ENCODE peak calls at places on chromosomes 6 and 20, in six cellular contexts. T, M, H, I, X and C are unnamed samples.

GRCh38 chr6:138374815-138375214 is 2.9 kb upstream of the SMIM28 start:
- DNase-seq in T (no peak), M (no peak), H (no peak), I (no peak), X (no peak), C (no peak)

GRCh38 chr20:58970146-58970545 is 10.9 kb upstream of the NELFCD start:
- DNase-seq in T (no peak), M (no peak), H (no peak), I (no peak), X (no peak), C (no peak)

GRCh38 chr6:97215157-97215769 is 67.8 kb downstream of the MMS22L start:
- DNase-seq in T (peak), M (peak), H (no peak), I (peak), X (peak), C (peak)

GRCh38 chr20:61436674-61437279 is 184.7 kb downstream of the CDH4 start:
- DNase-seq in T (no peak), M (no peak), H (peak), I (no peak), X (no peak), C (no peak)

GRCh38 chr6:45300776-45301175 is 27.4 kb upstream of the RUNX2 start:
- DNase-seq in T (no peak), M (peak), H (no peak), I (no peak), X (no peak), C (no peak)

GRCh38 chr6:148193063-148193680 is 149.5 kb upstream of the SASH1 start:
- DNase-seq in T (no peak), M (no peak), H (no peak), I (no peak), X (no peak), C (no peak)

GRCh38 chr20:43446361-43446879 is 11.3 kb upstream of the SRSF6 start:
- DNase-seq in T (no peak), M (no peak), H (no peak), I (no peak), X (peak), C (no peak)

GRCh38 chr20:35994994-35995453 is 26.6 kb downstream of the CNBD2 start:
- DNase-seq in T (peak), M (peak), H (peak), I (peak), X (peak), C (peak)

GRCh38 chr6:69974193-69974592 is 107.8 kb downstream of the COL19A1 start:
- DNase-seq in T (no peak), M (no peak), H (no peak), I (no peak), X (peak), C (no peak)

GRCh38 chr6:130513770-130514169 is 148.0 kb downstream of the TMEM200A start:
- DNase-seq in T (no peak), M (no peak), H (no peak), I (no peak), X (no peak), C (no peak)

GRCh38 chr20:40673442-40673841 is 15.6 kb downstream of the MAFB start:
- DNase-seq in T (no peak), M (no peak), H (no peak), I (no peak), X (no peak), C (no peak)

GRCh38 chr6:157281570-157281969 is 41.7 kb downstream of the TMEM242 start:
- DNase-seq in T (no peak), M (no peak), H (no peak), I (no peak), X (peak), C (no peak)

GRCh38 chr6:33822575-33823395 is 19.0 kb upstream of the MLN start:
- DNase-seq in T (peak), M (peak), H (peak), I (peak), X (peak), C (peak)
- TF ChIP-seq MAX in T (no peak), M (no peak), H (peak), I (no peak), X (no peak), C (no peak)

DNA sequence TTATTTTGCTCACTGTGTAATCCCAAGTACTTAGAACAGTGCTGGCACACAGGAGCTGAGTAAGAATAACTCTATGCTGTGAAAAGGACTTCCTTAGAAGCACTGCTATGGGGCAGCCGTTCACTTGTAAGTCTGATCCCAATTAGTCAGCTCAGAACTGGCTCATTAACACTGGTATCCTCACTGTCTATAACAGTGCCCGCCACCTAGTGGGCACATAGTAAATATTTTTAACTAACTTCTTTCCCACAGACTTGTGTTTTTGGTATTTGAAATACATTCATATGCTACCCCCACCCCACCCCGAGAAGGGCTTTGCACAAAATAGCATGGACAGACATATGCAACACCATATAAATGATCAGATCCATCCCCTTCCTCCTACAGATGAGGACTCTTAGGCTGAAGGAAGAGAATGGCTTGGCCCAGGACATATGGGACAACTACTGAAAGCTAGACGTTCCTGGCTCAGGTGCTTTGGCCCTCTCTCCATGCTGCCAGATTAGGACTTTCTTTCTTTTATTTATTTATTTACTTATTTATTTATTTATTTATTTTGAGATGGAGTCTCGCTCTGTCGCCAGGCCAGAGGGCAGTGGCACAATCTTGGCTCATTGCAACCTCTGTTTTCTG is 47.1 kb downstream of the DST start:
- DNase-seq in T (peak), M (peak), H (peak), I (peak), X (peak), C (peak)
- TF ChIP-seq MAX in T (no peak), M (no peak), H (no peak), I (no peak), X (no peak), C (no peak)

GRCh38 chr20:2746636-2747265 is 53.7 kb downstream of the CPXM1 start:
- DNase-seq in T (no peak), M (peak), H (no peak), I (no peak), X (no peak), C (no peak)

GRCh38 chr20:2742934-2743559 is 50.5 kb downstream of the EBF4 start:
- DNase-seq in T (peak), M (peak), H (peak), I (peak), X (peak), C (peak)

GRCh38 chr20:2747676-2748235 is 52.7 kb downstream of the CPXM1 start:
- DNase-seq in T (no peak), M (no peak), H (no peak), I (no peak), X (no peak), C (no peak)

GRCh38 chr20:2745936-2746635 is 53.5 kb downstream of the EBF4 start:
- DNase-seq in T (no peak), M (no peak), H (no peak), I (no peak), X (no peak), C (no peak)

GRCh38 chr20:2745060-2745910 is 52.7 kb downstream of the EBF4 start:
- DNase-seq in T (no peak), M (no peak), H (no peak), I (no peak), X (no peak), C (no peak)
- TF ChIP-seq MAX in T (no peak), M (no peak), H (no peak), I (no peak), X (no peak), C (no peak)

GRCh38 chr6:34709386-34709785 is 12.8 kb upstream of the ILRUN start:
- DNase-seq in T (no peak), M (no peak), H (no peak), I (no peak), X (peak), C (no peak)
- TF ChIP-seq MAX in T (no peak), M (no peak), H (no peak), I (no peak), X (no peak), C (peak)

DNA sequence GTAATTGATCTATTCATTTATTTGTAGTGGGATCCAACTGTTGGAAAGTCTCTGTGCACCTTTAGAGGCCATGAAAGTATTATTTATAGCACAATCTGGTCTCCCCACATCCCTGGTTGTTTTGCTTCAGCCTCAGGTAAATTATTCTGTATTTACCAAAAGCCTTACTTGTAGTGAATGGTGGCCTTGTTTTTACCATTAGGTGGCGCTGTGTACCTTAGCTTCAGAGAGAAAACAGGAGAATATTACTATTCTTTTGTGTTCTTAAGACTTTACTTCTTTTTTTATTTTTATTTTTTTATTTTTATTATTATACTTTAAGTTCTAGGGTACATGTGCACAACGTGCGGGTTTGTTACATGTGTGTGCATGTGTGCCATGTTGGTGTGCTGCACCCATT is 23.7 kb downstream of the PEX7 start:
- DNase-seq in T (peak), M (peak), H (no peak), I (peak), X (peak), C (peak)
- TF ChIP-seq MAX in T (no peak), M (no peak), H (no peak), I (no peak), X (no peak), C (no peak)

DNA sequence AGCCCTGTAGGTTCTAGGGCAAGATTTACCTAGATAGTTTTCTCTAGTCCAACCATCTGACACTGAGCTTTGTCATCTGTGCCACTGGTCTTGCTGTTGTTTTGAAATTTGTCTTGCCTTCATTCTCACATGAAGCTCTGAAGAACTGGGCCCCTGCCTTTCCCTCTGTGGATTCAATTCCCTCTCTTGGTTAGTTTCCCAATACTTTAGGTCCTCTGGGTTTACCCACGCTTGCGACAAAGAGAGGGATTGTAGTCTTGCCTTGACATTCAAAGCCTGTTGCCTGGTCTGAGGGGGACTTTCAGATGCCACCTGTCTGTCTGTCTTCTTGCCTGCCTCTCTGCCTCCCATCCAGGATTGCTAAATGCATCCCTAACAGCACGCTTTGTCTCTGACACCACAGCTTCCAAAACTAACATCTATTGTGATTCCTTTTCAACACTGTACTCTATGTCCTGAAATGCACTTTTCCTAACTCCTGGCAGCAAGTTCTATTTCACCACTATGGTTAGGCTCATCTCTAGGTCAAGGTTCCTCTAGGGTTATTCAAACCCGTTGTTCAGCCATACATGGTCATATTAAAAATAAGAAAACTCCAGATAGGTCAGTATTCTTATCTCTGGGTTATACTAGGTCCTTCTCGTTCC is 25.5 kb upstream of the MANEA start:
- DNase-seq in T (no peak), M (no peak), H (no peak), I (no peak), X (no peak), C (no peak)
- TF ChIP-seq MAX in T (no peak), M (no peak), H (no peak), I (no peak), X (no peak), C (no peak)